ENCODE peak calls at places on chromosome 13, in four cellular contexts. A, N, H and X are unnamed samples.
A peak's percentile ranks its signal among the peaks of the same experiment; 100 is the strongest.

GRCh38 chr13:20519887-20520286 is 5.8 kb downstream of the CRYL1 start:
- DNase-seq in A (no peak), N (no peak), H (peak; percentile 59), X (no peak)

GRCh38 chr13:34347784-34348573 is 530.0 kb downstream of the RFC3 start:
- DNase-seq in A (no peak), N (no peak), H (no peak), X (no peak)

GRCh38 chr13:39600766-39601165 is 2.2 kb downstream of the LHFPL6 start:
- DNase-seq in A (peak; percentile 23), N (no peak), H (peak; percentile 49), X (peak; percentile 19)

GRCh38 chr13:28049215-28049614 is 51.2 kb downstream of the FLT3 start:
- DNase-seq in A (no peak), N (no peak), H (no peak), X (no peak)

GRCh38 chr13:34070006-34070405 is 252.1 kb downstream of the RFC3 start:
- DNase-seq in A (no peak), N (no peak), H (peak; percentile 57), X (no peak)

GRCh38 chr13:33537691-33538090 is 252.1 kb upstream of the STARD13 start:
- DNase-seq in A (no peak), N (no peak), H (no peak), X (no peak)

GRCh38 chr13:101140087-101140770 is 276.1 kb downstream of the NALCN start:
- DNase-seq in A (no peak), N (no peak), H (no peak), X (no peak)

GRCh38 chr13:81757348-81757950 is 1416.5 kb upstream of the SPRY2 start:
- DNase-seq in A (no peak), N (no peak), H (no peak), X (no peak)

GRCh38 chr13:20938302-20938701 is 35.8 kb upstream of the XPO4 start:
- DNase-seq in A (no peak), N (no peak), H (no peak), X (no peak)

GRCh38 chr13:24539500-24540165 is 27.1 kb upstream of the PARP4 start:
- DNase-seq in A (no peak), N (no peak), H (no peak), X (no peak)

GRCh38 chr13:97951376-97951775 is 2.1 kb upstream of the IPO5 start:
- DNase-seq in A (no peak), N (no peak), H (no peak), X (no peak)

GRCh38 chr13:107190065-107190464 is 622.1 kb upstream of the ARGLU1 start:
- DNase-seq in A (no peak), N (no peak), H (no peak), X (no peak)

GRCh38 chr13:23845309-23845708 is 43.9 kb downstream of the MIPEP start:
- DNase-seq in A (no peak), N (no peak), H (no peak), X (no peak)